ENCODE peak calls at places on chromosome 3, in five cellular contexts. D is SK-N-SH, H is K562, Q is GM12878, N is HepG2. X is an unnamed sample.

GRCh38 chr3:190017575-190018288 is 103.0 kb downstream of the P3H2 start:
- DNase-seq in N (no peak), H (no peak), Q (no peak), D (peak), X (peak)

GRCh38 chr3:30453364-30454039 is 152.9 kb upstream of the TGFBR2 start:
- DNase-seq in N (no peak), H (no peak), D (no peak), Q (no peak), X (no peak)

GRCh38 chr3:50539887-50540286 is 27.7 kb downstream of the C3orf18 start:
- DNase-seq in Q (no peak), H (peak), N (no peak), D (no peak), X (no peak)

GRCh38 chr3:174844746-174845145 is 14.4 kb upstream of the NAALADL2 start:
- DNase-seq in Q (no peak), H (no peak), N (no peak), D (no peak), X (no peak)

GRCh38 chr3:47578691-47579632 is at the start of gene CSPG5:
- DNase-seq in N (no peak), H (peak), Q (no peak), D (peak), X (no peak)

GRCh38 chr3:141482250-141482937 is 4.4 kb upstream of the RASA2 start:
- DNase-seq in N (peak), Q (no peak), D (no peak), H (no peak), X (peak)

GRCh38 chr3:11944052-11944673 is 60.0 kb upstream of the SYN2 start:
- DNase-seq in D (peak), Q (no peak), N (peak), H (peak), X (peak)

GRCh38 chr3:160598865-160599264 is 33.5 kb upstream of the KPNA4 start:
- DNase-seq in H (no peak), Q (no peak), D (no peak), N (no peak), X (no peak)

GRCh38 chr3:39192490-39193092 is at the start of gene XIRP1:
- DNase-seq in N (no peak), D (no peak), H (no peak), Q (no peak), X (no peak)

GRCh38 chr3:63791974-63792373 is 27.1 kb upstream of the C3orf49 start:
- DNase-seq in H (no peak), Q (no peak), D (no peak), N (no peak), X (no peak)

GRCh38 chr3:14663396-14663795 is 11.5 kb upstream of the C3orf20 start:
- DNase-seq in Q (no peak), H (no peak), N (no peak), D (no peak), X (no peak)

GRCh38 chr3:99638244-99638948 is at the start of gene COL8A1:
- DNase-seq in H (no peak), Q (no peak), D (no peak), N (no peak), X (no peak)

GRCh38 chr3:61668317-61668864 is 107.0 kb downstream of the PTPRG start:
- DNase-seq in N (no peak), D (no peak), H (no peak), Q (no peak), X (no peak)

GRCh38 chr3:46947981-46948791 is 28.4 kb downstream of the CCDC12 start:
- DNase-seq in D (peak), H (peak), Q (no peak), N (peak), X (peak)

GRCh38 chr3:184523825-184524615 is 37.6 kb upstream of the EPHB3 start:
- DNase-seq in H (peak), D (no peak), N (no peak), Q (no peak), X (peak)

GRCh38 chr3:15305366-15305844 is 27.0 kb downstream of the SH3BP5 start:
- DNase-seq in N (no peak), H (peak), Q (no peak), D (peak), X (peak)

GRCh38 chr3:103968751-103969150 is 1398.0 kb upstream of the ALCAM start:
- DNase-seq in N (no peak), Q (no peak), H (no peak), D (peak), X (no peak)

GRCh38 chr3:172708905-172709775 is 1.7 kb downstream of the NCEH1 start:
- DNase-seq in N (no peak), Q (no peak), D (no peak), H (no peak), X (no peak)
- H3K4me3 ChIP-seq in N (peak), Q (no peak), D (peak), H (no peak), X (no peak)

DNA sequence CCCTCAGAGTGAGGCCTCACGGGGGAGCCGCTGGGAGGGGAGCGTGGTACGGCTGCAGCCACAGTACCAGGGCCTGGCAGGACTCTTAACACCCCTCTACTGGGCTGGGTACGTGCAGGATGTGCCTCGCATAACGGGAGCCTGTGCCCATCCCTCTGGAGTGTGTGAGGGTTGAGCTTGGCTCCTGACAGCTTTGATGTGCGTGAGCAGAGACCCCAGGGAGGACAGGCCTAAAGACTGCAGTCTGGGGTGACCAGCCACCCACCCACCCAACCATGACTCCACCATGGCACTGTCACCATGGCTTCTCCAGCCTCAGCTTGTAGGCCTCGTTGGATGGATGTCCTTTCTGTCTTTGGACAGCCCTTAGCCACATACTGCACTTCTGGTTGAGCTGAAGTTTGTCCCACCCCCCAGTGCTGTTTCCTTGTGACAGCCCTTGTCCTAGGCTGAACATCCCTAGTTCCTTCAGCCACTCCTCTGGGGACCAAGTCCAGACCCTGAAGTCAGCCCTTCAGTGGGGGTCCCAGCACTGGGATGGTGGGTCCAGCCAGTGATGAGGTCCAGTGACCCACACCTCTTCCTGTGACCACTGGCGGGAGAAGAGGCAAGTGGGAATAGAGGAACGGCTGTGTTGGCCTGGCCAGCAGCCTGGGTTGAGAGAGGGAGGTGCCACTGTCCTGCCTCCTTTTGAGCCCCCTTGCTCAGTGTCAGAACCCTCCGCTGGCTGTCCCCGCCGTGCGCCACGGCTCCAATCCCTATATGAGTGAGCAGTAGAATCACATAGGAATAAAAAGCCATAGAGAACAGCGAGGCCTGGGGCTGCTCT is 6.1 kb downstream of the GLYCTK start:
- DNase-seq in Q (no peak), N (no peak), H (no peak), D (peak), X (no peak)
- TF ChIP-seq ZBTB33 in Q (no peak), N (no peak), H (no peak), D (no peak), X (no peak)

DNA sequence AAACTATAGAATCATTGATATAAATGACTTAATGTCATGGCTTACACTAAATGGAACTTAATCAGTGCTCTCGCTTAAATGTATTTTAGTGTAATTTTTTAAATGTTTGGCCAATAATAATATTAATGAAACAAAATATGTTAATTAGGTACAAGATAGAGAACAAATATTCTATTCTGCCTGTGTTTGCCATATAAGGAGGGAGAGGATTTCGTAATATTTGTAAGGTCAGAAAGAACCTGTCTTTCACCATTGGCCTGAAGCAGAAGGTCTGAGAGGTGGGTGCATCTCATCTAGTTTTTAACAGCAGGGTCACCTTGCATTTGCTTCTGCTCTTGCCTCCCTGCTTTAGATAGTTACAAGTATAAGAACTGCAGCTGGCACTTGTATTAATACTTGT is 2.5 kb downstream of the GPR87 start:
- DNase-seq in N (no peak), H (no peak), Q (no peak), D (no peak), X (no peak)
- H3K4me3 ChIP-seq in N (no peak), H (no peak), Q (no peak), D (no peak), X (no peak)

DNA sequence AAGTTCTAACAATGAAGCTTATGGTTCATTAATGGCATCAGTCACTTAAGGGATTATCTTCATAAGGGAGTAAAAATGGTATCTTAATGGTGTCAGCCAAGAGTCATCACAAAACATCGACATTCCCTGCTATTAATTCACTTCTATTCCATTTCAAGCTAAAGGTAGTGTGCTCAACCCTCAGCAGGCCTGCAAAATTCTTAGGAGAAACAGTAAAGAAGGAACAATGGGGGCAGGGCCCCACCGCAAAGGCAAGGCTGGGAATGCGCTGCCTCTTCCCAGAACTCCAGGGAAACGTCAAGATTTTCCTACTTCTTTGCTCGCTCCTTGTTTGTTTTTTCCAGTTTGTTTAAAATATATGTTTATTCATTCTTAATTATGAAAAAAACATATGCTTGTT is 187.3 kb upstream of the TSC22D2 start:
- DNase-seq in H (no peak), N (no peak), D (peak), Q (no peak), X (no peak)
- TF ChIP-seq ZBTB33 in H (no peak), N (peak), D (no peak), Q (no peak), X (no peak)

DNA sequence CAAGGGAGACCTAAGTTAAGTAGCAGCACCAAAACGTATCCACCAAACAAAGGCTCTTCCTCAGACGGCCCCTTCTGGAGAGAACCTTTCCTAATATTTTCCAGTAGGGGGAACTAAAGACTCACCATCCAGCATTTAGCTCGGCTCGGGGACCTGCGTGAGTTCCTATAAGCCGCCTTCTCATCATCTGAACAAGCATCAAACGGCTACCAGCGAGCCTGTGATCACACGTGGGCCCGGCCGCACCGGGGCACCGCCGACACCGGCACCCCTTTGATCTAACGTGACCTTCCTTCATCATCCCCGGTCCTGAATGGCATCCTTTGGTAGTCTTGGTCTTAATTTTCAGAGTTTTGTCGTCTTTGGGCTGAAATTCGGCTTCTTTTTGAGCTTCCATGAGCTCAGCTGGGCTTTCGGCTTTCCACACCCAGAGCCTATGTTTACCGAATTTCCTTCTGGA is 1.4 kb upstream of the ROBO2 start:
- DNase-seq in D (peak), N (peak), H (peak), Q (no peak), X (no peak)
- H3K4me3 ChIP-seq in D (peak), N (no peak), H (peak), Q (no peak), X (no peak)

GRCh38 chr3:142930510-142930909 is 33.0 kb downstream of the PAQR9 start:
- DNase-seq in H (peak), D (no peak), N (no peak), Q (no peak), X (peak)

GRCh38 chr3:142926368-142926944 is 37.0 kb downstream of the PAQR9 start:
- DNase-seq in H (no peak), D (no peak), N (no peak), Q (no peak), X (no peak)

GRCh38 chr3:142929109-142929508 is 34.4 kb downstream of the PAQR9 start:
- DNase-seq in D (no peak), H (peak), Q (no peak), N (peak), X (peak)

GRCh38 chr3:142931222-142931621 is 32.3 kb downstream of the PAQR9 start:
- DNase-seq in N (peak), H (no peak), Q (no peak), D (peak), X (no peak)

DNA sequence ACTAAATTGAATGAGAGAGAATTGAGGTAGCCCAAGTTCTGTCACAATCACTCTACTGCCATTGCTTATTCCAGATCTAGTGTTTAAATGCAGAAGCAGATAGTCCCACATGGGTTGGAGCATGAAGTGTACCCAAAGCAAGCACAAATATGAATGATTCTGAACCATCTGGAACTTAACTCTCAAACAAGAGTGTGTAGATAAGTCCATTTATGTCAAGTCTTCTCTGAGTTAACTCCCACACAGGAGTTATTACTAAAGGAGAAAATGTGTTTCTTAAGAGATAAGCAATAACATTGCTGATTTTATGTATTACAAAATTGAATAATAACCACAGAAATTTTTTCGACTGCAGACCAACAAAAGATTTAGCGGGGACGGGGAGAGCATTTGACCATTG is 33.6 kb downstream of the PAQR9 start:
- DNase-seq in D (no peak), Q (no peak), H (peak), N (no peak), X (no peak)
- TF ChIP-seq ZBTB33 in D (no peak), Q (no peak), H (no peak), N (no peak), X (no peak)

DNA sequence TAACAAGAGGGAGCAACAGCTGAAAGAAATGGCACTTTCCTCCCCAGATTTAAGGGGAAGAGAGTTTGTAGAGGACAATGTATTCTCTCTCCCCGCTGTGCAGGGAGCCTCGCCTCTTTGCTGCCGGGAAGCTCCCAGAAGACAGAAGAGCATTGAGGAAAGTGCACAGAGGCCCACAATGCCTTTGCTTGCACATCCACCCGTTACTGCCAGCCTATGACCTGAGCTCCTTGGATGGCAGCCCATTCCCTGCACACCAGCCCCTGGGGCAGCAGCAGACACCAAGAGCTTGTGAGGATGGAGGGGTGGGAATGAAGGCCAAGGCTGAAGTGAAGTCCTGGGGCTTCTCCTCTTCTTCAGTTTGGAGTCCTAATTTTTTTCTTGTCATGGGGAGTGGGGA is 67.0 kb downstream of the CLDN11 start:
- DNase-seq in N (no peak), Q (no peak), H (no peak), D (no peak), X (no peak)
- H3K4me3 ChIP-seq in N (no peak), Q (no peak), H (no peak), D (no peak), X (no peak)

X was measured in HCT116.